ENCODE peak calls at places on chromosomes 2 and 18, in six cellular contexts. P is GM23248, Z is HCT116, B is mammary epithelial cell, N is fibroblast of lung, C is MM.1S. G is an unnamed sample. For H3K36me3, the result is how much of the 10 kb centered on the place peaks cover.

GRCh38 chr2:187435756-187436155 is 12.3 kb downstream of the CALCRL start:
- DNase-seq in N (peak), C (no peak), Z (no peak), B (no peak), P (peak), G (no peak)

GRCh38 chr2:191470306-191470705 is 207.6 kb upstream of the NABP1 start:
- DNase-seq in N (no peak), C (no peak), B (no peak), Z (no peak), P (no peak), G (no peak)

GRCh38 chr2:6794484-6794883 is 71.2 kb downstream of the CMPK2 start:
- DNase-seq in N (no peak), P (no peak), C (no peak), Z (no peak), B (no peak), G (no peak)

GRCh38 chr2:190695739-190696138 is 46.9 kb downstream of the NAB1 start:
- DNase-seq in C (no peak), P (peak), Z (no peak), B (no peak), N (no peak), G (no peak)

GRCh38 chr2:109382946-109383345 is 230.8 kb downstream of the SEPTIN10 start:
- DNase-seq in C (no peak), B (no peak), N (peak), P (peak), Z (no peak), G (peak)

GRCh38 chr2:6791682-6792081 is 74.0 kb downstream of the CMPK2 start:
- DNase-seq in C (no peak), Z (no peak), N (no peak), B (no peak), P (no peak), G (peak)

GRCh38 chr2:41948397-41948763 is 99.4 kb upstream of the PKDCC start:
- DNase-seq in P (no peak), Z (no peak), C (no peak), N (no peak), B (no peak), G (peak)

GRCh38 chr2:96868555-96869280 is 1.2 kb downstream of the SEMA4C start:
- DNase-seq in B (peak), C (peak), Z (peak), P (peak), N (peak), G (peak)

GRCh38 chr2:37916512-37917082 is 8.5 kb upstream of the RMDN2 start:
- DNase-seq in Z (no peak), P (peak), C (no peak), N (peak), B (peak), G (no peak)

GRCh38 chr18:46067431-46068007 is 4.5 kb downstream of the PSTPIP2 start:
- DNase-seq in Z (peak), N (peak), B (no peak), C (peak), P (no peak), G (peak)

GRCh38 chr2:74119324-74119723 is 28.4 kb downstream of the BOLA3 start:
- DNase-seq in Z (no peak), B (no peak), N (peak), C (peak), P (peak), G (no peak)

GRCh38 chr2:118084483-118085089 is 3.7 kb upstream of the INSIG2 start:
- DNase-seq in B (no peak), Z (no peak), C (no peak), P (no peak), N (no peak), G (no peak)

GRCh38 chr2:78999410-78999809 is 26.1 kb upstream of the REG3G start:
- DNase-seq in Z (no peak), N (no peak), P (peak), C (no peak), B (no peak), G (peak)

GRCh38 chr2:96524482-96525210 is 11.9 kb upstream of the ARID5A start:
- DNase-seq in P (no peak), B (no peak), N (no peak), C (no peak), Z (no peak), G (no peak)

GRCh38 chr18:59039449-59039848 is 100.2 kb upstream of the SEC11C start:
- DNase-seq in B (no peak), P (no peak), Z (no peak), N (no peak), C (no peak), G (no peak)

GRCh38 chr2:163692611-163693482 is 43.0 kb downstream of the FIGN start:
- DNase-seq in Z (no peak), N (peak), B (no peak), C (no peak), P (peak), G (peak)

GRCh38 chr2:234912437-234912836 is 39.4 kb upstream of the SH3BP4 start:
- DNase-seq in N (no peak), B (no peak), C (no peak), Z (no peak), P (no peak), G (no peak)

GRCh38 chr2:23120161-23120560 is 264.8 kb upstream of the KLHL29 start:
- DNase-seq in B (no peak), N (no peak), P (no peak), C (no peak), Z (no peak), G (no peak)

GRCh38 chr18:72700961-72701710 is 157.0 kb upstream of the CBLN2 start:
- DNase-seq in Z (no peak), P (peak), C (peak), N (peak), B (peak), G (peak)

GRCh38 chr2:191976436-191976835 is 129.5 kb upstream of the CAVIN2 start:
- DNase-seq in Z (no peak), B (no peak), P (peak), C (no peak), N (peak), G (no peak)

GRCh38 chr18:67094123-67094522 is 422.4 kb downstream of the DSEL start:
- DNase-seq in P (no peak), Z (no peak), N (no peak), B (no peak), C (no peak), G (no peak)

GRCh38 chr18:43886341-43886740 is 609.1 kb upstream of the SYT4 start:
- DNase-seq in Z (no peak), P (peak), N (no peak), B (no peak), C (no peak), G (no peak)

GRCh38 chr18:26574958-26575864 is 26.9 kb upstream of the KCTD1 start:
- DNase-seq in C (peak), P (peak), Z (no peak), B (peak), N (peak), G (peak)

GRCh38 chr2:67055387-67056304 is 341.5 kb upstream of the ETAA1 start:
- DNase-seq in N (no peak), P (peak), B (no peak), C (no peak), Z (no peak), G (no peak)

GRCh38 chr2:55231546-55232083 is 478 bp downstream of the CLHC1 start:
- DNase-seq in N (peak), P (peak), Z (no peak), C (no peak), B (no peak), G (peak)

GRCh38 chr2:68216454-68217310 is 35.6 kb downstream of the PPP3R1 start:
- DNase-seq in Z (no peak), P (peak), C (no peak), N (no peak), B (no peak), G (no peak)

GRCh38 chr2:30371772-30372373 is 75.2 kb upstream of the LCLAT1 start:
- DNase-seq in N (no peak), P (peak), Z (no peak), B (no peak), C (no peak), G (no peak)

GRCh38 chr2:20421988-20422678 is 24.7 kb upstream of the RHOB start:
- DNase-seq in Z (no peak), B (peak), N (peak), P (peak), C (no peak), G (no peak)

GRCh38 chr2:213451542-213452256 is 167.4 kb downstream of the SPAG16 start:
- DNase-seq in Z (no peak), C (no peak), P (no peak), B (no peak), N (no peak), G (peak)

GRCh38 chr18:57353137-57353939 is 981 bp downstream of the ST8SIA3 start:
- DNase-seq in N (no peak), B (no peak), C (no peak), P (no peak), Z (no peak), G (peak)

GRCh38 chr18:32661486-32662299 is 111.1 kb downstream of the KLHL14 start:
- DNase-seq in N (peak), Z (no peak), B (peak), P (peak), C (no peak), G (no peak)

GRCh38 chr18:621181-621580 is 24.4 kb downstream of the CLUL1 start:
- DNase-seq in P (peak), B (no peak), N (peak), C (no peak), Z (no peak), G (no peak)

GRCh38 chr2:235052514-235053354 is 100.9 kb downstream of the SH3BP4 start:
- DNase-seq in P (no peak), C (no peak), B (no peak), N (no peak), Z (no peak), G (no peak)

GRCh38 chr2:239375278-239376061 is 25.4 kb downstream of the HDAC4 start:
- DNase-seq in Z (no peak), N (no peak), P (no peak), B (no peak), C (no peak), G (peak)

GRCh38 chr2:136286423-136286822 is 168.5 kb upstream of the CXCR4 start:
- DNase-seq in Z (no peak), C (no peak), B (no peak), P (no peak), N (no peak), G (no peak)

GRCh38 chr2:96693286-96694200 is 46.3 kb downstream of the LMAN2L start:
- DNase-seq in C (no peak), N (no peak), B (no peak), P (no peak), Z (no peak), G (no peak)

DNA sequence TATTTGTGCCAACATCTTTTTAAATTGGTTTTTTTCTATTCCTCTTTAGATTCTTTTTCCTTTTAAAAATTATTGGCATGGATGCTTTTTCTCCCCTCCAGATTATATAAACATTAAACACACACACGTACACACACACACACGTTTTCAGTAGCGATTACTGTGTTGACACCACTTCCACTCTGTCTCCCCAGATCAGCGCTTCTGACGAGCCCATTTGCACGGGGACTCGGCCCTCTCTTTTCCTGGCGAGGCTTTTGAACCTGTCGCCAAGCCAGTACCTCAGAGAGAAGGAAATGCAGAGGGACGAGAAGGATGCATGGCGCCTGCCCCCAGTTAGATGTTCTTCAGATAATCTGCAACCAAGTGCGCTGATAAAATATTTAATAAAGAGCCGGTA is 1.1 kb upstream of the TBR1 start:
- DNase-seq in C (no peak), P (peak), B (no peak), Z (no peak), N (no peak), G (peak)
- TF ChIP-seq EZH2 in C (no peak), P (peak), B (peak), Z (no peak), N (no peak), G (peak)

GRCh38 chr2:216116418-216116817 is 7.3 kb downstream of the XRCC5 start:
- DNase-seq in P (no peak), C (no peak), Z (no peak), B (no peak), N (no peak), G (no peak)
- H3K36me3 ChIP-seq in P (half or more), C (under half), Z (half or more), B (half or more), N (under half), G (half or more)

GRCh38 chr2:219484343-219485200 is 14.1 kb upstream of the GMPPA start:
- DNase-seq in P (peak), B (no peak), N (no peak), Z (no peak), C (no peak), G (peak)
- TF ChIP-seq EZH2 in P (peak), B (no peak), N (peak), Z (no peak), C (peak), G (no peak)

GRCh38 chr2:27800856-27801255 is 29.3 kb downstream of the MRPL33 start:
- DNase-seq in P (no peak), Z (no peak), N (no peak), B (no peak), C (no peak), G (no peak)
- H3K36me3 ChIP-seq in P (under half), Z (under half), N (under half), B (under half), C (under half), G (under half)

G was measured in GM23338.